ENCODE peak calls at places on chromosomes 6 and 20, in five cellular contexts. V is sciatic nerve; M is SK-N-SH; X is activated CD4-positive, alpha-beta T cell treated with anti-CD3 and anti-CD28 coated beads, Interleukin-2, amount 50 U/mL, for 1 hour; K is D341Med. D is an unnamed sample.

GRCh38 chr20:35598899-35599775 is 16.5 kb upstream of the SPAG4 start:
- DNase-seq in V (no peak), M (no peak), X (no peak), K (peak; percentile 39), D (no peak)

GRCh38 chr20:38325167-38325566 is 21.1 kb upstream of the LBP start:
- DNase-seq in V (no peak), M (no peak), X (no peak), K (no peak), D (no peak)

GRCh38 chr6:72649032-72649984 is 27.4 kb downstream of the KCNQ5 start:
- DNase-seq in V (no peak), M (no peak), X (no peak), K (no peak), D (no peak)

GRCh38 chr6:19668710-19669109 is 168.5 kb upstream of the ID4 start:
- DNase-seq in V (no peak), M (no peak), X (no peak), K (no peak), D (no peak)

GRCh38 chr6:366389-366788 is 25.2 kb upstream of the IRF4 start:
- DNase-seq in V (no peak), M (no peak), X (no peak), K (no peak), D (no peak)

GRCh38 chr6:141483561-141484061 is 649.1 kb upstream of the GJE1 start:
- DNase-seq in V (no peak), M (no peak), X (peak; percentile 37), K (no peak), D (peak; percentile 51)

GRCh38 chr20:45052698-45053440 is 48.1 kb downstream of the KCNS1 start:
- DNase-seq in V (no peak), M (no peak), X (no peak), K (no peak), D (no peak)

GRCh38 chr6:125188594-125189203 is 35.1 kb downstream of the TPD52L1 start:
- DNase-seq in V (no peak), M (no peak), X (no peak), K (no peak), D (no peak)

GRCh38 chr20:60242836-60243520 is 284.8 kb downstream of the CDH26 start:
- DNase-seq in V (no peak), M (no peak), X (no peak), K (no peak), D (no peak)

GRCh38 chr6:113401231-113401630 is 455.9 kb upstream of the MARCKS start:
- DNase-seq in V (no peak), M (no peak), X (no peak), K (no peak), D (no peak)

GRCh38 chr20:50510706-50511401 is 671 bp downstream of the PTPN1 start:
- DNase-seq in V (peak; percentile 64), M (no peak), X (no peak), K (no peak), D (no peak)

GRCh38 chr6:37622639-37623038 is 75.0 kb downstream of the MDGA1 start:
- DNase-seq in V (no peak), M (no peak), X (no peak), K (no peak), D (no peak)

GRCh38 chr20:32830437-32830836 is 10.7 kb downstream of the MAPRE1 start:
- DNase-seq in V (no peak), M (no peak), X (no peak), K (no peak), D (no peak)